ENCODE peak calls at places on chromosomes 3 and 15, in four cellular contexts. X is uterus, I is retinal pigment epithelial cell, N is AG10803. B is an unnamed sample.

GRCh38 chr3:107216711-107217110 is 160.5 kb upstream of the CCDC54 start:
- DNase-seq in X (no peak), I (peak), N (peak), B (peak)

GRCh38 chr3:172201990-172202318 is 162.6 kb downstream of the FNDC3B start:
- DNase-seq in X (no peak), I (no peak), N (peak), B (peak)

GRCh38 chr3:132225664-132226063 is 91.5 kb upstream of the ACP3 start:
- DNase-seq in X (no peak), I (no peak), N (no peak), B (no peak)

GRCh38 chr15:49622561-49622960 is 1.7 kb downstream of the DTWD1 start:
- DNase-seq in X (no peak), I (no peak), N (peak), B (peak)

GRCh38 chr15:47158573-47158972 is 558.7 kb upstream of the SEMA6D start:
- DNase-seq in X (no peak), I (no peak), N (no peak), B (no peak)

GRCh38 chr15:42994546-42994945 is 74.0 kb upstream of the TTBK2 start:
- DNase-seq in X (no peak), I (peak), N (peak), B (peak)

GRCh38 chr15:50697109-50697797 is 10.7 kb upstream of the TRPM7 start:
- DNase-seq in X (no peak), I (peak), N (no peak), B (no peak)

GRCh38 chr3:114879059-114880031 is 267.7 kb downstream of the ZBTB20 start:
- DNase-seq in X (no peak), I (peak), N (peak), B (peak)

GRCh38 chr15:28977377-28978010 is 91.7 kb downstream of the APBA2 start:
- DNase-seq in X (no peak), I (peak), N (peak), B (peak)

GRCh38 chr15:33960160-33960559 is 8.1 kb upstream of the CHRM5 start:
- DNase-seq in X (no peak), I (no peak), N (no peak), B (no peak)

GRCh38 chr15:33968224-33968623 is at the start of gene CHRM5:
- DNase-seq in X (no peak), I (no peak), N (no peak), B (no peak)

GRCh38 chr15:33964665-33965040 is 3.6 kb upstream of the CHRM5 start:
- DNase-seq in X (no peak), I (no peak), N (peak), B (no peak)

GRCh38 chr15:33963831-33964664 is 4.2 kb upstream of the CHRM5 start:
- DNase-seq in X (no peak), I (peak), N (peak), B (peak)
- TF ChIP-seq CTCF in X (peak), I (peak), N (peak), B (peak)

DNA sequence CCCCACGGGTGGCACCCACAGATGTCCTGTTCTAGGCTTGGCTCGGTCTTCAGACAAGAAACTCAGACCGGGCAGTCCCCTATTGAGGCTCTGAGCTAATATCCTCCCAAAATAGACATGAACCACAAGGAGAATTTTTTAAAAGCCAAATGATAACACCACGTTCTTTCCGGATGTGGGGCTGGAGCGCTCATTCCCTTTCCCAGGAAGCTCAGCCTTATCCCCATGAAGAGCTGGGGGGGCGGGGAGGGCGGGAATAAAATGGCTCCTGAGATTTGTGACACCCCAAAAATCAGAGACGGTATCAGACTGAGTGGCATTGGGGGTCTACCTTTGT is 1.1 kb downstream of the SLC6A1 start:
- DNase-seq in X (no peak), I (no peak), N (no peak), B (no peak)
- H3K4me3 ChIP-seq in X (no peak), I (no peak), N (no peak), B (no peak)

DNA sequence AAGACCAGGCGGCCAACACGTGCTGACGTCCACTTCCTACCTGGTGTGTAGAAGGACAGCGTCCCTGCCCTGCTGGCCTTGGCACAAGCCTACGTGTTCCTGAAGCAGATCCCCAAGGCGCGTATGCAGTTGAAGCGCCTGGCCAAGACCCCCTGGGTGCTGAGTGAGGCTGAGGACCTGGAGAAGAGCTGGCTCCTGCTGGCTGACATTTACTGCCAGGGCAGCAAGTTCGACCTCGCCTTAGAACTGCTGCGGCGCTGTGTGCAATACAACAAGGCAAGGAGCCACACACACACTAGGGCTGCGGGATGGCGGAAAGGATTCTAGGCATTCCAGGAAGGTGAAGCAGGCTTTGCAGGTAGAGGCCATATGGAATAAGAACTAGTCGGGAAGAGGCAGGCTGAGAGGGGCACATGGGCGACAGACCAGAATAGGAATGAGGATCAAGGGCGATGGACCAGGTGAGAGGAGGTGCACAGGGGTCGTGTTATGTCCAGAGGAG is 15.9 kb downstream of the CSRNP1 start:
- DNase-seq in X (no peak), I (no peak), N (no peak), B (no peak)
- TF ChIP-seq CTCF in X (no peak), I (no peak), N (no peak), B (no peak)

GRCh38 chr3:32842531-32842931 is 24.7 kb downstream of the TRIM71 start:
- DNase-seq in X (no peak), I (no peak), N (no peak), B (no peak)
- H3K4me3 ChIP-seq in X (no peak), I (no peak), N (no peak), B (no peak)

GRCh38 chr15:31365655-31366127 is 39.1 kb downstream of the KLF13 start:
- DNase-seq in X (peak), I (peak), N (peak), B (peak)
- TF ChIP-seq CTCF in X (peak), I (peak), N (peak), B (peak)

GRCh38 chr3:58466899-58467563 is 24.9 kb upstream of the KCTD6 start:
- DNase-seq in X (no peak), I (no peak), N (no peak), B (no peak)

GRCh38 chr3:58463942-58464271 is 28.0 kb upstream of the KCTD6 start:
- DNase-seq in X (no peak), I (no peak), N (no peak), B (no peak)

GRCh38 chr3:58464875-58465274 is 27.0 kb upstream of the KCTD6 start:
- DNase-seq in X (no peak), I (no peak), N (no peak), B (no peak)

GRCh38 chr3:58462829-58463180 is 29.1 kb upstream of the KCTD6 start:
- DNase-seq in X (no peak), I (no peak), N (no peak), B (no peak)

DNA sequence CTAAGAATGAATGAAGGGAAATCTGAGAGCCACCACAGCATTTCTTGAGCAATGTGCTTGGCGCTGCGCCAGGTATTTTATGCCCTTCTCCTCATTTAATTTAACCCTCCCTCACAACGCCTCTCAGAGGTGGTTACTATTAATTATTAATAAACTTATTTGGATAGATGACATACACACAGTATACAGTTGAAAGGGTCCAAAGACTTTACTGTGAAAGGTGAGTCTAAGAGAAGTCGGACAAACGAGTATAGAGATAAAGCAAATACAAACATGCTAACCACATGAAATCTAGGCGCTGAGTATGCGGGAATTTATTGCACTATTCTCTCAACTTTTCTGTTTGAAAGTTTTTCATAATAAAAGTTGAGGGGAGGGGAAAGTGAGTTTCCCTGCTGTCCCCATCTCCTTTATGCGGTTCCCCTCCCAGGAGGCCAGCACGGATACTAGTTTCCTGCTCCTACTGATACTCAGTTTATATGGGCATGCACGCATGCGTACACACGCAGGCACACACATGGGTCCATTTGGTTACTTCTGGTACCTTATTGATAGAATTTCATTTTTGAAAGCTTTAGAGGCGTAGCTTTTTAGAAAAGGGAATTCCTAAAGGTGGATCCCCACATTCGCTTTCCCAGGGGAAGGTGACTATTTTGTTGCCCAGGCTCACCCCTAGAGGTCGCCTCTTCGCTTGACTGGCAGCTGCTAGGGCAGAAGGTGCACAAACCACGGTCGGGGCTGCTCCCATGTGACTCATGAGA is 28.5 kb upstream of the KCTD6 start:
- DNase-seq in X (peak), I (no peak), N (peak), B (peak)
- H3K4me3 ChIP-seq in X (peak), I (no peak), N (peak), B (no peak)

GRCh38 chr3:185342458-185343169 is 20.3 kb upstream of the MAP3K13 start:
- DNase-seq in X (no peak), I (no peak), N (no peak), B (no peak)

GRCh38 chr3:185341616-185342457 is 21.1 kb upstream of the MAP3K13 start:
- DNase-seq in X (no peak), I (no peak), N (no peak), B (no peak)

GRCh38 chr3:185351371-185351770 is 11.6 kb upstream of the MAP3K13 start:
- DNase-seq in X (no peak), I (no peak), N (peak), B (no peak)

GRCh38 chr3:185350841-185351240 is 12.1 kb upstream of the MAP3K13 start:
- DNase-seq in X (no peak), I (no peak), N (no peak), B (no peak)

DNA sequence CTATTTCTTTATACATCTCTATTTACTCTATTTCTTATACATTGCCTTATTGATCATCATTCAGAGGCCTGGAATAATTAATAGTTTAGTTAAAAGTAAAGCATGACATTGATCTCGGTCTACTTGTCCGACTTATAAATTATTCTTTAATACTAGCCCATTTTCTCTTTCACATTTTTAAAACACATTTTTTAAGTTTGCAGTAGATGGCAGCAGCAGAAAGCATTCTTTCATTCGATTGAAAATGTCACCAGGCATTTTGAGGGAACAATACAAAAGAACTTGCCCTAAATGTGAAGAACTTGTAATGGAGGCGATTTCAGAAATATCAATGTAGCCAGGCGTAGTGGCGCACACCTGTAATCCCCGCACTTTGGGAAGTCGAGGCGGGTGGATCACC is 15.5 kb upstream of the MAP3K13 start:
- DNase-seq in X (no peak), I (no peak), N (no peak), B (no peak)
- TF ChIP-seq CTCF in X (no peak), I (no peak), N (no peak), B (no peak)